ENCODE peak calls at places on chromosomes 3 and 15, in four cellular contexts. S is body of pancreas, W is adipocyte, L is mesendoderm. E is an unnamed sample.

GRCh38 chr3:176395269-176395668 is 802.0 kb downstream of the TBL1XR1 start:
- DNase-seq in S (no peak), W (peak), L (no peak), E (no peak)

GRCh38 chr3:170679190-170679589 is 93.3 kb upstream of the SLC7A14 start:
- DNase-seq in S (no peak), W (no peak), L (no peak), E (no peak)

GRCh38 chr3:72924055-72924454 is 36.2 kb downstream of the GXYLT2 start:
- DNase-seq in S (no peak), W (no peak), L (peak), E (no peak)

GRCh38 chr15:72591361-72591760 is 63.1 kb upstream of the GOLGA6B start:
- DNase-seq in S (no peak), W (peak), L (no peak), E (peak)

GRCh38 chr3:150081084-150081483 is 110.4 kb upstream of the PFN2 start:
- DNase-seq in S (no peak), W (peak), L (no peak), E (peak)

GRCh38 chr15:60370804-60371700 is 26.7 kb downstream of the ANXA2 start:
- DNase-seq in S (peak), W (peak), L (no peak), E (peak)

GRCh38 chr3:69867941-69868505 is 128.8 kb downstream of the MITF start:
- DNase-seq in S (no peak), W (no peak), L (no peak), E (peak)

GRCh38 chr3:123546133-123546755 is 38.6 kb downstream of the HACD2 start:
- DNase-seq in S (no peak), W (peak), L (no peak), E (peak)

GRCh38 chr15:82129769-82130168 is 84.0 kb upstream of the MEX3B start:
- DNase-seq in S (no peak), W (peak), L (no peak), E (peak)

GRCh38 chr3:15538345-15538744 is 16.8 kb upstream of the COLQ start:
- DNase-seq in S (no peak), W (no peak), L (no peak), E (no peak)

GRCh38 chr3:42269647-42270046 is 3.7 kb upstream of the CCK start:
- DNase-seq in S (no peak), W (no peak), L (no peak), E (no peak)

GRCh38 chr3:46944191-46944590 is 32.4 kb downstream of the CCDC12 start:
- DNase-seq in S (no peak), W (no peak), L (peak), E (no peak)

GRCh38 chr3:172203522-172204258 is 164.3 kb downstream of the FNDC3B start:
- DNase-seq in S (peak), W (no peak), L (no peak), E (no peak)

GRCh38 chr3:16841906-16842709 is 42.6 kb upstream of the PLCL2 start:
- DNase-seq in S (peak), W (no peak), L (no peak), E (no peak)

GRCh38 chr15:25859838-25860645 is 3.1 kb downstream of the ATP10A start:
- DNase-seq in S (no peak), W (peak), L (no peak), E (no peak)
- H3K4me3 ChIP-seq in S (no peak), W (peak), L (no peak), E (no peak)

DNA sequence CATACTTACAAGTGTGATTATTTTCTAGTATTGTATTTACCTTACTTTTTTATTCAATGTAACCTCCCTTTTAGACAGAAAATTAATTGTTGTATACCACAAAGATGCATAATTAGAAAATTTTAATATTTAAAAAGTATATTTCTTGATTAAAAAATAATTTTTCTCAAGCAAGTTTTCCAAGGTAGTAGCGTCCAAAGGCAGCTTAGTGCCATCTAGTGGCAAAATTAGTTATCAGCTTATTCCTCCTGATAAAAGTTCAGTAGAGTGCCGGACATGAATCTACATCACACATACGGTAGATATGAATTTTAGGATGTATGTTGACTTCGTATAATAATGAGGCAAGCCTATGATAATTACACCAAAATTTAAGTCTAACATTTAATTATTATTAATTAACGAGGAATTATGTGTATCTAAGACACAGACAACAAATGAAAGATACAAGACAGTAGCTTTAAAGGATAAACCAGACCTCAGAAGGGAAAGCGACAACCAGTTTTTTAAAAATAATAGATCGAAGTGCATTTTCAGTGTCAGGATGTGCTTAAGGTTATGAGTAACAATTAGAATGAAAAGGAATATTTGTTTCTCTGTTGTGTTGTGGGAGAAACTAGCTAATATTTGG is 405.9 kb downstream of the ROBO1 start:
- DNase-seq in S (no peak), W (peak), L (peak), E (peak)
- H3K4me3 ChIP-seq in S (no peak), W (peak), L (no peak), E (no peak)

GRCh38 chr3:18425641-18426403 is 683 bp upstream of the SATB1 start:
- DNase-seq in S (peak), W (peak), L (peak), E (peak)

GRCh38 chr3:18428036-18428435 is 2.9 kb upstream of the SATB1 start:
- DNase-seq in S (no peak), W (no peak), L (peak), E (no peak)

GRCh38 chr3:18424213-18424861 is 802 bp downstream of the SATB1 start:
- DNase-seq in S (peak), W (no peak), L (no peak), E (no peak)

GRCh38 chr3:18424862-18425640 is at the start of gene SATB1:
- DNase-seq in S (peak), W (peak), L (peak), E (peak)

DNA sequence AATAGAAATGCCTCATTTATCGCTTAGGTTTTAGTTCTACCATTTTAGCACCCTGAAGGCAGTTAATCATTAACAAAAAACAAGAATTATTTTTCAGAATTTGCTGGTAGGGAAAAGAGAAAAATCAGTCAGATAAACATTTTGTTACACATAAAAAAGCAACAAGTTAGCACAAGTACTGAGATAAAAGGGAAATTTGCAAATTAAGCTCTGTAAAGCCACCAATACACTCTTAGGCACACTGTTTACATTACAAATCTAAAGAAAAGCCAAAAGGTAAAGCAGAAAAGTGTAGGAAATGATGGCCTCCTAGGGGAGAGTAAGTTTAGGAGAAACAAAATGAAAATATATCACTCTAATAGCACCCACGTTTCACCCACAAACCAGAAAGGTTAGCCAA is 1.5 kb upstream of the SATB1 start:
- DNase-seq in S (no peak), W (no peak), L (no peak), E (no peak)
- H3K4me3 ChIP-seq in S (peak), W (peak), L (no peak), E (no peak)

GRCh38 chr3:53083496-53083895 is 37.6 kb upstream of the SFMBT1 start:
- DNase-seq in S (peak), W (peak), L (no peak), E (peak)
- H3K4me3 ChIP-seq in S (no peak), W (no peak), L (no peak), E (no peak)

DNA sequence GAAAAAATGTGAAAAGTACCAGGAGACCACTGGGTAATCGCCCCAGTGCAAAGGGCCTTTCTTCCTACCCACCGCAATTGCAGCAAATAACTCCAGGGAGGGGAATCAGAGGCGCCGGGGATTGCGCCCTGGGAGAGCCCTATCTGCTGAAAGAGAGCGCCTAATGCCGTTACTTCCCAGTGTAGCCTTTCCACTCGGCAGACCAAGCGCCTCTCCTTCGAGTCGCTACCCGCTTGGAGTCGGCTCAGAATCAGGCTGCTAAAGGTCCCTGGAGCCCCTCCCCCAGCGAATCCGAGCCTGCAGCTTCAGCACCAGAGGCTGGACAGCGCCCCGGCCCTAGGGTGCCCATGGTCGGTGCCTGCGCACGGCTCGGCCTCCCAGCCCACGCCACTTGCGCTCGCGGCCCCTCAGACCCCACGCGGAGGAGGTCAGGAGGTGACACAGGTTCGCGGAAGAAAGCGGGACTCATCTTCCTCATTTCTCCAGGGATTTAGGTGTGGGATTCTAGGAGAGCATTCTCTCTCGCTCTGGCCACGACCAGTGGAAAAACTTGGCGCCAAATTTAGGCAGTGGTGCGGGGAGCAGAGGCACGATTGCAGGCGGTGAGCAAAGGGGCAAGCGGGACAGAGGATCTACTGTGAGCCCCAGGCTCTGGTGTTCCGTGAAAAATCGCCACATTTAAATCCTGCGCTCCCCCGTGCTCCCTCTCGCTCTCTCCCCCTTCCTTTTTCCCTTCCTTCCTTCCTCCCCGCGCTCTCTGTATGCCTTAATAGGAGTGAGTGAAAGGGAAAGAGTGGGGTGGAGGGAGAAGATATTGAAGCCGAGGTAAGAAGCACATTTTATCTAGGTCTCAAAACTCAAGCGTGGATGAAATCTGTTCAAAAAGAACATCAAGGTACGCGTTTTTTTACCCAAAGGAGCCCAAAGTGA is 15.4 kb upstream of the AEN start:
- DNase-seq in S (peak), W (peak), L (peak), E (peak)
- H3K4me3 ChIP-seq in S (no peak), W (peak), L (no peak), E (no peak)

GRCh38 chr3:146899171-146899570 is 294.0 kb upstream of the PLSCR5 start:
- DNase-seq in S (no peak), W (no peak), L (peak), E (no peak)
- H3K4me3 ChIP-seq in S (no peak), W (no peak), L (no peak), E (no peak)

DNA sequence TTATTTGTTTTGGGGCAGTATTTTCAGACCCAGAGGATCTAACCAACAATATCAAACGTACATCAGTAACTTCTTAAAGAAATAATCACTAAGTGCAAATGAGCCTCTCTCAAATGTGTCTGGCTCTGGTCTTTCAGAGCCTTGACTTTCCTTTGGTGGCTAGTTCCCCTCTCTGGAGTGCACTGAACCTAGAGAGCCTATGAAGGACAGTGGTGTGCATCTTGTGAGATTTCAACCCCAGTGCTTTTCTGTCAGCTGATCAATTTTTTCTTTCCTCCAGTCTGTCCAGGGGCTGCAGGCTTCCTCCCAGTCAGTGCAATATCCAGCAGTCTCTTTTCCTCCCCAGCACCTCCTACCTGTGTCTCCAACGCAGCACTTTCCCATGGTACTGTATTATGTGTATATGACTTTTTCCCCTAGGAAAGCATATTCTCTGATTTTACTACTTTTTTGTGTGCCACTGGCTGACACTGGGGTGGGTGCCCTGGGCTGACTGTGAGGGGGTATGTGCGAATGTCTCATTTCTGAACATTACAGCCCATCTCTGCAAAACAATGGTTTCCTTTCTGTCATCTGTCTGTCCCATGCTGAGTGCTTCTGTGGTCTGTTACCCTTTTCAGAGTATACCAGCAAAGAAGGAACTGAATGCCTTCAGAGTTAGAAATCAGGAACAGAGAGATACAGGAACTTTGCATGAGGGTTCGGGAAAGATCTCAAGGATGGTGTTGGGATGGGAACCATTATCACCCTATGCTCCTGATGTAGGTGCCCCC is 98.8 kb downstream of the ARPP21 start:
- DNase-seq in S (no peak), W (no peak), L (no peak), E (no peak)
- H3K4me3 ChIP-seq in S (no peak), W (no peak), L (no peak), E (no peak)

DNA sequence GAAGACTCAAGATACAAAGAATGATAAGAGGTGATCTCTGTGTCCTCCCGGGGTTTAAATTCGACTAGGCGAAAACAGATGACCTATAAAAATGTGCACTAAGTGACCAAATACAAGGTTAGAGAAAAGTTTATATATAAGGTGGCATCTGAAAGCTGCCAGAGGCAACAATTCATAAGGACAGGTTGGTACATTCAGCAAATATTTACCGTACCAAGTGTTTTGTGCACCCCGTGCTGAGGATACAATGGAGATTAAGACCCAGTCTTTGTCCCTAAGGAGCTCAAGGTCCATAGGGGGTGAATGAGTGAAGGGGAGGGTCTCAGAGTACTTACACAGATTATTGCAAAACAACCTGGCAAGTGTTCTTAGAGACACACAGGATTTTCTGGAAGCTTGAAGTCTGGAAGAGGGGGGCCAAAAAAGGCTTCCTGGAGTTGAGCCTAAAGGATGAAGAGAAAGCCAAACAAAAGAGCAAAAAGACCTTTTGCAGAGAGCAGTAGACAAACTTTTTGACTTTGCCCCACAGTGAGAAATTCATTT is 71.3 kb upstream of the LRIG1 start:
- DNase-seq in S (no peak), W (no peak), L (no peak), E (no peak)
- H3K4me3 ChIP-seq in S (no peak), W (no peak), L (no peak), E (no peak)

GRCh38 chr15:44033894-44034293 is 161.2 kb downstream of the FRMD5 start:
- DNase-seq in S (peak), W (peak), L (peak), E (peak)
- H3K4me3 ChIP-seq in S (no peak), W (peak), L (no peak), E (no peak)

DNA sequence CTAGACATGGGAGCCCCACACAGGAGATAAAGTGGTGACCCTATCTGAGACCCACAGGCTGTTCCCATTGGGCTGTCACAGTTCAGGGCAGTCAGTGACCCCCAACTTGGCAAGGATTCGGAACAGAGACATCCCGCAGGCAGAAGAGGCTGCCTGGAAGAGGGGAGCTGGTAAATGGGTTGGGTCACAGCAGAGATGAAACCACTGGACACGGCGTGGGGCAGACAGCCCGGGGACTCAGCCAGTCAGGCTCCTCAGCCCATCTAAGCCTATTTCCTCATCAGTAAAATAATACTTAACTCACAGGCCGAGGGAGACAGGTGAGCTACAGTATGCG is 1.8 kb downstream of the CLN6 start:
- DNase-seq in S (no peak), W (no peak), L (no peak), E (no peak)
- H3K4me3 ChIP-seq in S (no peak), W (peak), L (no peak), E (no peak)

E was measured in fibroblast of pulmonary artery.